ENCODE peak calls at places on chromosomes 1 and 21, in four cellular contexts. N is heart left ventricle, E is epithelial cell of esophagus, L is fibroblast of lung. J is an unnamed sample.

GRCh38 chr1:68384321-68384813 is 65.4 kb downstream of the RPE65 start:
- DNase-seq in N (peak), L (peak), E (peak), J (no peak)

GRCh38 chr1:52856026-52856425 is 13.5 kb downstream of the ZYG11A start:
- DNase-seq in N (no peak), E (peak), L (no peak), J (no peak)

GRCh38 chr1:22790232-22791008 is 79.8 kb downstream of the EPHB2 start:
- DNase-seq in E (peak), N (peak), L (no peak), J (no peak)

GRCh38 chr21:18887922-18888602 is 484.5 kb upstream of the TMPRSS15 start:
- DNase-seq in L (no peak), N (no peak), E (no peak), J (no peak)

GRCh38 chr1:94541175-94542087 is at the start of gene F3:
- DNase-seq in N (peak), E (peak), L (peak), J (peak)

GRCh38 chr21:25885880-25886279 is 151.1 kb downstream of the GABPA start:
- DNase-seq in E (no peak), N (no peak), L (no peak), J (no peak)

GRCh38 chr1:3473381-3473844 is 18.9 kb downstream of the ARHGEF16 start:
- DNase-seq in E (peak), L (peak), N (no peak), J (no peak)

GRCh38 chr1:214248294-214249082 is 32.5 kb upstream of the SMYD2 start:
- DNase-seq in N (no peak), E (no peak), L (peak), J (no peak)

DNA sequence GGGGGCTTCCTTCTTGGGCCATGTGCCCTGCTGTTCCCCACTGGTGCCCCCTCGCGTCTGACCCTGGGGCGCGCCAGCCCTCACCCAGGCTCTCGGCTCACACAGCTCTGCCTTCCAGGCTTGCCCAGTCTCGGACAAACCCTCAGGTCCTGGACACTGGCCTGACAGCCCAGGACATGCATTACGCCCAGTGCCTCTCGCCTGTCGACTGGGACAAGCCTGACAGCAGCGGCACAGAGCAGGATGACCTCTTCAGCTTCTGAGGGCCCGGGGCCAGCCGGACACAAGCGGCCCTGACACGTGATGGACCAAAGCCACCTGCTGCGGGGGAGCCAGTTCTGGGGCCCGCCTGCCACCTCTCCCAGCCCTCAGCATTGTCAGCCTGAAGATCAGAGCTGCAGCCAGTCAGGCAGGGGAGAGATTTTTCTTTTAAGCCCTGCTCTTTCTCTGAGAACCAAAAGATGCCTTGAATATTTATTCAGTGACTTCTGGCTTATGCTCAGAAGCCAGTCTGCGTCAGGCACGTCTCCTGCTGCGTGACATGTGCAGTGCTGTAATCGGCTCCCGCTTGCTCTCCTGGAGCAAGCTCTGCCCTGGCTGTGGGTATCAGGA is 23.4 kb downstream of the LDLRAP1 start:
- DNase-seq in N (peak), E (peak), L (peak), J (peak)
- TF ChIP-seq CTCF in N (no peak), E (no peak), L (peak), J (no peak)

GRCh38 chr1:99347041-99347684 is 82.9 kb downstream of the PLPPR4 start:
- DNase-seq in E (no peak), N (no peak), L (no peak), J (no peak)
- TF ChIP-seq CTCF in E (peak), N (no peak), L (no peak), J (no peak)

GRCh38 chr1:1058088-1058905 is 15.8 kb downstream of the RNF223 start:
- DNase-seq in L (no peak), N (no peak), E (no peak), J (no peak)

GRCh38 chr1:1060281-1061000 is 13.7 kb downstream of the RNF223 start:
- DNase-seq in L (no peak), E (no peak), N (no peak), J (no peak)

GRCh38 chr1:1061682-1062363 is 12.3 kb downstream of the RNF223 start:
- DNase-seq in E (no peak), N (no peak), L (no peak), J (no peak)

GRCh38 chr1:1059494-1060280 is 14.4 kb downstream of the RNF223 start:
- DNase-seq in L (peak), E (peak), N (peak), J (peak)

GRCh38 chr1:1058921-1059493 is 15.1 kb downstream of the RNF223 start:
- DNase-seq in N (no peak), L (peak), E (peak), J (no peak)
- TF ChIP-seq CTCF in N (no peak), L (no peak), E (no peak), J (peak)

DNA sequence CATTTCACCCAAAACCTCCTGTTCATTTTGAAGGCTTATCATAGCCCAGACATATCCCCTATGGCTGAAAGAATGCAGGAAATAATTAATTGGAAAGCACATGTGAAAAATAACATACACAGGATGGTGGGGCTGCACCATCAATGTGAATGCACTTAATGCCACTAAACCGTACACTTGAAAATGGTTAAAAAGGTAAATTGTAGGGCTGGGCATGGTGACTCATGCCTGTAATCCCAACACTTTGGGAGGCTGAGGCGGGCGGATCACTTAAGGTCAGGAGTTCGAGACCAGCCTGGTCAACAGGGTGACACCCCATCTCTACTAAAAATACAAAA is 98.7 kb upstream of the BACE2 start:
- DNase-seq in N (no peak), L (no peak), E (no peak), J (no peak)
- TF ChIP-seq CTCF in N (no peak), L (no peak), E (no peak), J (no peak)

GRCh38 chr1:51341876-51342496 is 11.6 kb upstream of the TTC39A start:
- DNase-seq in N (no peak), L (no peak), E (no peak), J (no peak)
- TF ChIP-seq CTCF in N (no peak), L (no peak), E (no peak), J (no peak)

J was measured in nephron progenitor cell.